ENCODE peak calls at places on chromosomes 3 and 15, in four cellular contexts. One of them, this sample, is unnamed.
A peak's percentile ranks its signal among the peaks of the same experiment; 100 is the strongest.

GRCh38 chr3:100104817-100105413 is 9.4 kb downstream of the FILIP1L start:
- DNase-seq in right cardiac atrium: no peak
- DNase-seq in PC-9: no peak
- DNase-seq in CD8-positive, alpha-beta memory T cell: no peak
- DNase-seq in this sample: no peak

GRCh38 chr3:185831195-185831594 is 6.4 kb upstream of the IGF2BP2 start:
- DNase-seq in right cardiac atrium: no peak
- DNase-seq in PC-9: no peak
- DNase-seq in CD8-positive, alpha-beta memory T cell: no peak
- DNase-seq in this sample: no peak

GRCh38 chr15:82135645-82136044 is 89.8 kb upstream of the MEX3B start:
- DNase-seq in right cardiac atrium: no peak
- DNase-seq in PC-9: no peak
- DNase-seq in CD8-positive, alpha-beta memory T cell: no peak
- DNase-seq in this sample: no peak

GRCh38 chr3:118637866-118638265 is 396.8 kb downstream of the IGSF11 start:
- DNase-seq in right cardiac atrium: no peak
- DNase-seq in PC-9: no peak
- DNase-seq in CD8-positive, alpha-beta memory T cell: no peak
- DNase-seq in this sample: no peak

GRCh38 chr15:92391640-92392039 is 2.0 kb upstream of the ST8SIA2 start:
- DNase-seq in right cardiac atrium: no peak
- DNase-seq in PC-9: peak; percentile 3
- DNase-seq in CD8-positive, alpha-beta memory T cell: no peak
- DNase-seq in this sample: no peak

GRCh38 chr15:49084285-49084570 is 38.0 kb upstream of the SECISBP2L start:
- DNase-seq in right cardiac atrium: no peak
- DNase-seq in PC-9: no peak
- DNase-seq in CD8-positive, alpha-beta memory T cell: no peak
- DNase-seq in this sample: no peak

GRCh38 chr3:59480486-59480995 is 430.7 kb upstream of the CFAP20DC start:
- DNase-seq in right cardiac atrium: no peak
- DNase-seq in PC-9: peak; percentile 14
- DNase-seq in CD8-positive, alpha-beta memory T cell: no peak
- DNase-seq in this sample: no peak

GRCh38 chr15:71916834-71917233 is 106.5 kb downstream of the NR2E3 start:
- DNase-seq in right cardiac atrium: no peak
- DNase-seq in PC-9: no peak
- DNase-seq in CD8-positive, alpha-beta memory T cell: no peak
- DNase-seq in this sample: no peak

GRCh38 chr3:59886790-59887189 is 837.0 kb upstream of the CFAP20DC start:
- DNase-seq in right cardiac atrium: no peak
- DNase-seq in PC-9: no peak
- DNase-seq in CD8-positive, alpha-beta memory T cell: no peak
- DNase-seq in this sample: no peak

GRCh38 chr3:172448661-172449467 is 608 bp upstream of the GHSR start:
- DNase-seq in right cardiac atrium: no peak
- DNase-seq in PC-9: no peak
- DNase-seq in CD8-positive, alpha-beta memory T cell: no peak
- DNase-seq in this sample: no peak

GRCh38 chr3:113769551-113769950 is 22.7 kb downstream of the ATP6V1A start:
- DNase-seq in right cardiac atrium: no peak
- DNase-seq in PC-9: no peak
- DNase-seq in CD8-positive, alpha-beta memory T cell: no peak
- DNase-seq in this sample: no peak

DNA sequence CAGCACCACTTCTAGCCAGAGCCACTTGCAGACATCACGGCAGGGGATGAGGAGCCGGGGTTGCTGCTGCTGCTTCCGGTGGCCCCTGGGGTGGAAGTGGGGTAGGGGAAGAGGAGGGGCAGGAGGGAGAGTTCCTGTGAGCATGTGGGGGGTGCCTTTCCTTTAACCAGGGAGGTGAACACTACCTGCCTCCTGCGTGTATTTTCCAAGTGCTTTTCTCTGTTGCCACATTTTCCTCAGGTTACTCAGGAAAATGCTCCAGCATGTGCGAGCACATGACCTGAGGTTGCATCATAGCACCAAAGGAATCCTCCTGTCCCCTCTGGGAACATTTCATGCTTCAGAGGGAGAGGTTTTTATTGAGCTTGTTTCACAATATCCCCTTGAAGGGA is 12.2 kb upstream of the SACM1L start:
- DNase-seq in right cardiac atrium: no peak
- DNase-seq in PC-9: no peak
- DNase-seq in CD8-positive, alpha-beta memory T cell: peak; percentile 61
- DNase-seq in this sample: no peak
- H3K27ac ChIP-seq in right cardiac atrium: peak overlapping the region; percentile 65
- H3K27ac ChIP-seq in PC-9: peak overlapping the region; percentile 78
- H3K27ac ChIP-seq in CD8-positive, alpha-beta memory T cell: no peak overlapping the region
- H3K27ac ChIP-seq in this sample: no peak overlapping the region

DNA sequence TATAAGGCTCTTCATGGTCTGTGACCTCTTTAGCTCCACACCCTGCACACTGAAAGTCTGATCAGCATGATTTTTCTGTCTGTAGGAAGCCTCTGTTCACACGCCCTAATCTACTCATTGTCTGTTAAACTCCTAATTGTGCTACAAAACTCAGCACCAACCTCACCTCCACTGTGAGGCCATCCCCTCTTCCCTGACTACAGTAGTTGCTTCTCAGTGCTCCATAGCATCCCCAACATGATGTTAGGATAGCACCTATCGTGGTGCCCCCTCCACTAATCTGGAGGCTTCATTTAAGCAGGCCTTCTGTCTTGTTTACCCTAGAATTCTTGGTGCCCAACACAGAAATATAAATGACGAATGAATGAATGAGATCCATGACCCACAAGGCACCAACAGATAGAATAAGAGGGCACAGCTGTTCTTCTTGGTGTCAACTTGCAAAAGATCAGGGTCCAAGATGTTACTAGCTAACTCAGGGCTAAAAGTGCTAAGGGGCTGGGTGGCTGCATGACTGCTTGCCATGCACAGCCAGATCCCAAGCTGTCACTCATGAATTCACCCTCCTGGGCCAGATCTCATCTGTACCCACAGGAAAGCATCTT is 55.2 kb upstream of the HEG1 start:
- DNase-seq in right cardiac atrium: no peak
- DNase-seq in PC-9: no peak
- DNase-seq in CD8-positive, alpha-beta memory T cell: no peak
- DNase-seq in this sample: no peak
- H3K4me1 ChIP-seq in right cardiac atrium: peaks cover 1% of the 10 kb centered on the region
- H3K4me1 ChIP-seq in PC-9: peaks cover 42% of the 10 kb centered on the region
- H3K4me1 ChIP-seq in CD8-positive, alpha-beta memory T cell: peaks cover 5% of the 10 kb centered on the region
- H3K4me1 ChIP-seq in this sample: peaks cover 39% of the 10 kb centered on the region

DNA sequence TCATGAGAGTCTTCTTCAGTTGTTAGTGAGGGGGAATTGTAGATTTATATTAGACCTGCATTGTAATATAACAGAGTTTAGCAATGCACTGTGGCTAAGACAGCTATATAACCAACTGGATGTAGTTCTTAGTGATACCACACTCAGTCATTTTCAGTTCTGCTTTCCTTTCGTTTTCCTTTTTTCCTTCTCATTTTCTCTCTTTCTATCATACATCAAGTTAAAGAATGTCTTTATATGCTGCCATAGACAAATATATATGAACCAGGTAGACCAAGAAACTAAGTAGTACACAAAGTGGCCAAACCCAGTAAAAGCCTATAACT is 43.7 kb upstream of the CD47 start:
- DNase-seq in right cardiac atrium: no peak
- DNase-seq in PC-9: no peak
- DNase-seq in CD8-positive, alpha-beta memory T cell: no peak
- DNase-seq in this sample: no peak
- H3K27ac ChIP-seq in right cardiac atrium: no peak overlapping the region
- H3K27ac ChIP-seq in PC-9: no peak overlapping the region
- H3K27ac ChIP-seq in CD8-positive, alpha-beta memory T cell: no peak overlapping the region
- H3K27ac ChIP-seq in this sample: peak overlapping the region; percentile 45

GRCh38 chr3:138314751-138315150 is 14.9 kb downstream of the NME9 start:
- DNase-seq in right cardiac atrium: no peak
- DNase-seq in PC-9: no peak
- DNase-seq in CD8-positive, alpha-beta memory T cell: no peak
- DNase-seq in this sample: no peak

DNA sequence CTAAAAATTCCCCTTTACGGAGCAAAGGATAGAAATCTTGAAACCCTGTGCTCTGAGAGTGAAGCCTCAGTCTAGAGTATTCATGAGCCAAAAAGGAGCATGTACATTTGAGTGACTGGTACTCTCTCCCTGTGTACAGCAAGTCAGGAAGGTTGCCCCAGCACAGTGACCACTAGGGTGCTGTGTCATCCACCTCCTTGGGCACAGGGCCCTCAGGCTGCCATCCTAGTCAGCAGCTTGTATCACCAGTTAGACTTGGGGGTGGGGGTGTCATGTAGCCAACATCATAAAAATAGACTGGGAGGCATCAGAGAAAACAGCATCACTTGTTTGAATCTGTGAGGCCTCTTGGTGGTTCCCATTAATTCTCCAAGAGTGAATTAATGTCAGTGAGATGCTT is 12.0 kb downstream of the NME9 start:
- DNase-seq in right cardiac atrium: no peak
- DNase-seq in PC-9: no peak
- DNase-seq in CD8-positive, alpha-beta memory T cell: no peak
- DNase-seq in this sample: no peak
- H3K4me1 ChIP-seq in right cardiac atrium: no peaks in the 10 kb centered on the region
- H3K4me1 ChIP-seq in PC-9: no peaks in the 10 kb centered on the region
- H3K4me1 ChIP-seq in CD8-positive, alpha-beta memory T cell: peaks cover 7% of the 10 kb centered on the region
- H3K4me1 ChIP-seq in this sample: no peaks in the 10 kb centered on the region

GRCh38 chr15:62296756-62297507 is 131.8 kb upstream of the C2CD4B start:
- DNase-seq in right cardiac atrium: no peak
- DNase-seq in PC-9: no peak
- DNase-seq in CD8-positive, alpha-beta memory T cell: no peak
- DNase-seq in this sample: no peak
- H3K27ac ChIP-seq in right cardiac atrium: no peak overlapping the region
- H3K27ac ChIP-seq in PC-9: no peak overlapping the region
- H3K27ac ChIP-seq in CD8-positive, alpha-beta memory T cell: no peak overlapping the region
- H3K27ac ChIP-seq in this sample: no peak overlapping the region

GRCh38 chr15:32134777-32135307 is 104.5 kb downstream of the CHRNA7 start:
- DNase-seq in right cardiac atrium: no peak
- DNase-seq in PC-9: no peak
- DNase-seq in CD8-positive, alpha-beta memory T cell: no peak
- DNase-seq in this sample: no peak
- H3K4me1 ChIP-seq in right cardiac atrium: no peaks in the 10 kb centered on the region
- H3K4me1 ChIP-seq in PC-9: no peaks in the 10 kb centered on the region
- H3K4me1 ChIP-seq in CD8-positive, alpha-beta memory T cell: no peaks in the 10 kb centered on the region
- H3K4me1 ChIP-seq in this sample: no peaks in the 10 kb centered on the region

GRCh38 chr3:49724586-49724985 is 835 bp upstream of the GMPPB start:
- DNase-seq in right cardiac atrium: peak; percentile 70
- DNase-seq in PC-9: no peak
- DNase-seq in CD8-positive, alpha-beta memory T cell: peak; percentile 30
- DNase-seq in this sample: no peak
- H3K27ac ChIP-seq in right cardiac atrium: peak overlapping the region; percentile 94
- H3K27ac ChIP-seq in PC-9: peak overlapping the region; percentile 71
- H3K27ac ChIP-seq in CD8-positive, alpha-beta memory T cell: peak overlapping the region; percentile 97
- H3K27ac ChIP-seq in this sample: peak overlapping the region; percentile 90

DNA sequence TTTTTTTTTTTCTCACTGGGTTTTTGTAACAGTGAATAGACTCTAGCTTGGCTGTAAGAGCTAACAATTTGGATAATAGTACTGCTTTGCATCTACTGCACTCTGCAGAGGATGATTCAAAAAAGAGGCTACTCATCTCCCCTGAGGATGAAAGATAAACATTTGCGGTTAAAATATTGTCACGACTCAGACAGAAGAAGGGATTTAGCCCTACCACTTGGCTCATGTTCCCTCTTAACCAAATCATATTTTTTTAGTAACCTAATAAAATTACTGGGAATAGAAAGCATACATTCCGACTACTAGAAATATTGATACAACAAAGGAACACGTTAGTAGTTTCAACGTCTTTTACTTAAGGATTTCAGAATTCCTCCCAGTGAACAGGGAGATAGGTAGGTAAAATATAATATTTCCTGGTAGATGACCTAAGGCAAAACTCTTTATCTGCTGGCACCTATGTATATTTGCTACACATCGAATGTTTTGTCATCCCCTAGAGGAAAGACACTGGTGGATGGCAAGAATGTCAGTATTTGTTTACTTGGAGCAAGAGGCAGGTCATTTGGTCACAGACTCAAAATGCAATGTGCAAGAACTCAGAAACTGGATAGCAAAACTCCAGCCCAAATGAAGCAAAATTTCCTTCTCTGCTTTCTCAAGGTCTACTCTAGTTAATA is 110.8 kb downstream of the GREM1 start:
- DNase-seq in right cardiac atrium: no peak
- DNase-seq in PC-9: no peak
- DNase-seq in CD8-positive, alpha-beta memory T cell: no peak
- DNase-seq in this sample: no peak
- H3K4me1 ChIP-seq in right cardiac atrium: no peaks in the 10 kb centered on the region
- H3K4me1 ChIP-seq in PC-9: peaks cover 22% of the 10 kb centered on the region
- H3K4me1 ChIP-seq in CD8-positive, alpha-beta memory T cell: no peaks in the 10 kb centered on the region
- H3K4me1 ChIP-seq in this sample: no peaks in the 10 kb centered on the region

GRCh38 chr3:69200384-69201068 is 78.1 kb upstream of the LMOD3 start:
- DNase-seq in right cardiac atrium: no peak
- DNase-seq in PC-9: peak; percentile 73
- DNase-seq in CD8-positive, alpha-beta memory T cell: no peak
- DNase-seq in this sample: no peak

GRCh38 chr3:69199942-69200341 is 77.5 kb upstream of the LMOD3 start:
- DNase-seq in right cardiac atrium: no peak
- DNase-seq in PC-9: no peak
- DNase-seq in CD8-positive, alpha-beta memory T cell: no peak
- DNase-seq in this sample: no peak

GRCh38 chr3:69197455-69197854 is 75.1 kb upstream of the LMOD3 start:
- DNase-seq in right cardiac atrium: no peak
- DNase-seq in PC-9: no peak
- DNase-seq in CD8-positive, alpha-beta memory T cell: no peak
- DNase-seq in this sample: no peak

GRCh38 chr3:69196876-69197275 is 74.5 kb upstream of the LMOD3 start:
- DNase-seq in right cardiac atrium: no peak
- DNase-seq in PC-9: no peak
- DNase-seq in CD8-positive, alpha-beta memory T cell: no peak
- DNase-seq in this sample: no peak

DNA sequence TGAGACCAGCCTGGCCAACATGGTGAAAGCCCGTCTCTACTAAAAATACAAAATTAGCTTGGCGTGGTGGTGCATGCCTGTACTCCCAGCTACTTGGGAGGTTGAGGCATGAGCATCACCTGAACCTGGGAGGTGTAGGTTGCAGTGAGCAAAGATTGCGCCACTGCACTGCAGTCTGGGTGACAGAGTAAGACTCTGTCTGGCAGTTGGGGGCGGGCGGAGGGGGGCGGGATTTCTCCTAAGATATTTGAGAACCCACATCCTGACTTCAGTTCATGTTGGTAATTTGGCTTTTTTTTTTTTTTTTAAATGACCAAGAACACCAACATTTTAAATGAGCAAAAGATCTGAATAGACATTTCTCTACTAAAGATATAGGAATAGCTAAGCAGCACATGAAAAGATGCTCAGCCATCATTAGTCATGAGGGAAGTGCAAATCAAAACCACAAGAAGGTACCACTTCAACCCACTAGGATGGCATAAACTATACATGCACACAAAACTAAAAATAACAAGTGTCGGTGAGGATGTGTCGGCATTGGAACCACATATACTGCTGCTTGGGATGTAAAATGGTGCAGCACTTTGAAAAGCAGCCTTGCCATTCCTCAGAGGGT is 75.6 kb upstream of the LMOD3 start:
- DNase-seq in right cardiac atrium: no peak
- DNase-seq in PC-9: no peak
- DNase-seq in CD8-positive, alpha-beta memory T cell: peak; percentile 45
- DNase-seq in this sample: no peak
- H3K27ac ChIP-seq in right cardiac atrium: no peak overlapping the region
- H3K27ac ChIP-seq in PC-9: peak overlapping the region; percentile 97
- H3K27ac ChIP-seq in CD8-positive, alpha-beta memory T cell: no peak overlapping the region
- H3K27ac ChIP-seq in this sample: no peak overlapping the region

This sample was measured in Panc1.